ENCODE peak calls at places on chromosomes 3 and 15, in five cellular contexts. D is Kasumi-1; O is COLO829; N is effector memory CD4-positive, alpha-beta T cell; G is NCI-H1694. V is an unnamed sample.

GRCh38 chr3:29802057-29802456 is 521.2 kb downstream of the RBMS3 start:
- DNase-seq in N (no peak), D (no peak), O (no peak), G (no peak), V (no peak)

GRCh38 chr3:24156466-24156865 is 211.4 kb downstream of the NR1D2 start:
- DNase-seq in D (no peak), G (no peak), O (no peak), N (no peak), V (no peak)

GRCh38 chr15:98177950-98178848 is 217.7 kb downstream of the ARRDC4 start:
- DNase-seq in N (no peak), D (peak), G (no peak), O (peak), V (peak)

GRCh38 chr3:42032693-42033349 is 58.3 kb upstream of the TRAK1 start:
- DNase-seq in O (no peak), N (no peak), D (peak), G (peak), V (peak)

GRCh38 chr15:95202569-95203349 is 971.4 kb downstream of the MCTP2 start:
- DNase-seq in D (no peak), N (no peak), G (no peak), O (no peak), V (no peak)

GRCh38 chr3:12870942-12871341 is 29.6 kb upstream of the RPL32 start:
- DNase-seq in G (no peak), N (no peak), D (no peak), O (no peak), V (peak)

GRCh38 chr3:70120360-70120966 is 120.9 kb downstream of the SAMMSON start:
- DNase-seq in G (peak), N (no peak), O (peak), D (peak), V (peak)

GRCh38 chr3:50323614-50324199 is 1.2 kb upstream of the HYAL2 start:
- DNase-seq in G (no peak), N (no peak), O (no peak), D (no peak), V (no peak)

GRCh38 chr3:149145361-149145760 is 15.9 kb downstream of the HPS3 start:
- DNase-seq in O (no peak), N (no peak), D (no peak), G (no peak), V (no peak)

GRCh38 chr15:71547066-71547465 is 263.3 kb upstream of the NR2E3 start:
- DNase-seq in O (no peak), N (no peak), G (no peak), D (no peak), V (no peak)

GRCh38 chr3:142987707-142988106 is 13.7 kb upstream of the U2SURP start:
- DNase-seq in D (no peak), N (no peak), O (no peak), G (no peak), V (no peak)

GRCh38 chr3:86958534-86958933 is 32.4 kb downstream of the VGLL3 start:
- DNase-seq in N (no peak), O (no peak), G (no peak), D (no peak), V (no peak)

GRCh38 chr3:188294823-188295487 is 141.0 kb downstream of the LPP start:
- DNase-seq in G (no peak), D (no peak), N (no peak), O (peak), V (peak)

GRCh38 chr3:104646196-104646595 is 720.5 kb upstream of the ALCAM start:
- DNase-seq in O (no peak), G (no peak), N (no peak), D (no peak), V (no peak)

GRCh38 chr3:101803152-101803782 is 24.3 kb downstream of the NXPE3 start:
- DNase-seq in D (peak), N (peak), O (peak), G (peak), V (peak)

GRCh38 chr3:66722675-66723074 is 221.9 kb upstream of the LRIG1 start:
- DNase-seq in O (no peak), G (no peak), N (no peak), D (no peak), V (peak)

GRCh38 chr3:67719333-67719732 is 64.9 kb upstream of the SUCLG2 start:
- DNase-seq in O (peak), D (no peak), N (no peak), G (no peak), V (no peak)

GRCh38 chr3:79491029-79491634 is 276.7 kb downstream of the ROBO1 start:
- DNase-seq in D (no peak), N (no peak), O (no peak), G (no peak), V (no peak)

GRCh38 chr15:74127954-74128784 is 2.2 kb upstream of the ISLR2 start:
- DNase-seq in D (no peak), G (no peak), N (no peak), O (no peak), V (no peak)

GRCh38 chr3:72155391-72156064 is 370.6 kb upstream of the PROK2 start:
- DNase-seq in G (no peak), O (no peak), D (no peak), N (no peak), V (peak)

GRCh38 chr3:32510075-32510724 is 7.5 kb upstream of the CMTM6 start:
- DNase-seq in O (peak), G (peak), D (peak), N (peak), V (peak)

GRCh38 chr3:147361671-147362420 is 44.5 kb downstream of the ZIC4 start:
- DNase-seq in G (peak), N (no peak), D (peak), O (peak), V (no peak)

GRCh38 chr15:37133619-37134018 is 33.3 kb upstream of the MEIS2 start:
- DNase-seq in N (no peak), D (peak), G (peak), O (peak), V (no peak)

GRCh38 chr15:31088672-31089360 is 12.7 kb downstream of the TRPM1 start:
- DNase-seq in O (no peak), D (no peak), G (no peak), N (no peak), V (no peak)

GRCh38 chr3:115040673-115041286 is 106.3 kb downstream of the ZBTB20 start:
- DNase-seq in D (peak), O (peak), G (peak), N (no peak), V (peak)

GRCh38 chr15:51830279-51830806 is 890 bp downstream of the TMOD3 start:
- DNase-seq in G (no peak), O (no peak), D (peak), N (no peak), V (peak)

GRCh38 chr3:159620873-159621272 is 367.8 kb upstream of the IL12A start:
- DNase-seq in D (no peak), N (no peak), G (no peak), O (peak), V (no peak)

GRCh38 chr3:11532865-11533490 is 110.7 kb downstream of the VGLL4 start:
- DNase-seq in N (no peak), O (no peak), G (no peak), D (no peak), V (no peak)

GRCh38 chr3:20668411-20668810 is 482.4 kb upstream of the SGO1 start:
- DNase-seq in D (no peak), N (no peak), G (no peak), O (no peak), V (no peak)

GRCh38 chr3:120642368-120642948 is 39.6 kb downstream of the HGD start:
- DNase-seq in D (peak), G (no peak), O (no peak), N (no peak), V (no peak)

GRCh38 chr3:101780661-101781060 is 1.6 kb downstream of the NXPE3 start:
- DNase-seq in G (no peak), O (no peak), D (no peak), N (no peak), V (no peak)

GRCh38 chr3:64140651-64141050 is 84.6 kb downstream of the PRICKLE2 start:
- DNase-seq in D (no peak), G (peak), N (no peak), O (no peak), V (no peak)

GRCh38 chr3:168384990-168385389 is 289.3 kb upstream of the GOLIM4 start:
- DNase-seq in D (no peak), N (no peak), G (no peak), O (no peak), V (no peak)

GRCh38 chr3:14773691-14774128 is 45.1 kb upstream of the FGD5 start:
- DNase-seq in O (no peak), N (no peak), D (no peak), G (no peak), V (peak)

GRCh38 chr3:122890077-122890484 is 95.2 kb downstream of the SLC49A4 start:
- DNase-seq in G (peak), O (peak), N (no peak), D (peak), V (peak)

GRCh38 chr15:38647683-38648082 is 83.1 kb upstream of the RASGRP1 start:
- DNase-seq in D (no peak), O (peak), N (no peak), G (peak), V (no peak)